ENCODE peak calls at places on chromosomes 4 and X, in four cellular contexts. P is iPS DF 6.9, I is kidney tubule cell, Y is right atrium auricular region. D is an unnamed sample.

GRCh38 chrX:17689971-17690409 is 47.3 kb upstream of the SCML1 start:
- DNase-seq in P (no peak), I (peak; percentile 69), Y (no peak), D (peak; percentile 40)

GRCh38 chr4:174669278-174669677 is 147.0 kb upstream of the HPGD start:
- DNase-seq in I (peak; percentile 92), Y (no peak), P (no peak), D (peak; percentile 88)

GRCh38 chr4:94621491-94622080 is 136.2 kb upstream of the BMPR1B start:
- DNase-seq in Y (no peak), I (peak; percentile 50), P (no peak), D (no peak)

GRCh38 chr4:157702821-157703220 is 470.0 kb downstream of the GASK1B start:
- DNase-seq in I (no peak), P (no peak), Y (no peak), D (no peak)

GRCh38 chr4:40183615-40184411 is 13.0 kb upstream of the RHOH start:
- DNase-seq in P (no peak), Y (no peak), I (no peak), D (peak; percentile 15)

GRCh38 chrX:154918060-154918483 is 31.9 kb downstream of the F8A1 start:
- DNase-seq in I (peak; percentile 71), P (no peak), Y (peak; percentile 58), D (peak; percentile 73)

GRCh38 chrX:14872355-14872754 is 514 bp downstream of the FANCB start:
- DNase-seq in P (no peak), I (no peak), Y (no peak), D (no peak)

GRCh38 chr4:76011700-76012387 is 4.5 kb upstream of the CXCL9 start:
- DNase-seq in Y (no peak), P (no peak), I (peak; percentile 31), D (peak; percentile 46)

GRCh38 chr4:103046416-103047290 is 27.1 kb upstream of the SLC9B1 start:
- DNase-seq in I (peak; percentile 57), P (peak; percentile 5), Y (no peak), D (peak; percentile 14)

GRCh38 chr4:184247421-184247820 is 29.7 kb upstream of the ENPP6 start:
- DNase-seq in I (no peak), P (no peak), Y (no peak), D (no peak)

GRCh38 chr4:184317234-184317918 is 99.7 kb upstream of the ENPP6 start:
- DNase-seq in I (peak; percentile 68), Y (no peak), P (no peak), D (no peak)

GRCh38 chr4:1082215-1083182 is 30.9 kb downstream of the RNF212 start:
- DNase-seq in Y (peak; percentile 82), I (peak; percentile 99), P (no peak), D (peak; percentile 59)

GRCh38 chrX:9122504-9123245 is 88.7 kb upstream of the FAM9B start:
- DNase-seq in P (no peak), I (peak; percentile 15), Y (no peak), D (no peak)

GRCh38 chrX:47145408-47146120 is 543 bp downstream of the RBM10 start:
- DNase-seq in Y (no peak), P (no peak), I (no peak), D (no peak)

GRCh38 chr4:123555500-123556273 is 159.1 kb downstream of the SPRY1 start:
- DNase-seq in Y (peak; percentile 93), I (peak; percentile 82), P (no peak), D (peak; percentile 87)

GRCh38 chr4:11428161-11428700 is 463 bp downstream of the HS3ST1 start:
- DNase-seq in I (no peak), P (no peak), Y (no peak), D (no peak)

GRCh38 chr4:120078216-120078615 is 11.6 kb upstream of the MAD2L1 start:
- DNase-seq in I (peak; percentile 25), Y (no peak), P (no peak), D (peak; percentile 22)

GRCh38 chr4:79679859-79680258 is 271.8 kb upstream of the GK2 start:
- DNase-seq in Y (no peak), P (no peak), I (no peak), D (no peak)

GRCh38 chr4:153522800-153523089 is 56.6 kb downstream of the TMEM131L start:
- DNase-seq in I (no peak), P (no peak), Y (no peak), D (no peak)